ENCODE peak calls at places on chromosomes 4 and X, in nine cellular contexts. One of them, this sample, is unnamed.

GRCh38 chr4:161564230-161564834 is 599.5 kb downstream of the FSTL5 start:
- DNase-seq in iris pigment epithelial cell: peak; percentile 32
- DNase-seq in amygdala: no peak
- DNase-seq in adipocyte: peak; percentile 75
- DNase-seq in Caki2: no peak
- DNase-seq in GM06990: no peak
- DNase-seq in choroid plexus epithelial cell: peak; percentile 67
- DNase-seq in activated CD4-positive, CD25-positive, alpha-beta regulatory T cell: no peak
- DNase-seq in DMS79 treated with DMSO at 0.1 percent for 48 hours: no peak
- DNase-seq in this sample: no peak

GRCh38 chr4:86891785-86892638 is at the start of gene C4orf36:
- DNase-seq in iris pigment epithelial cell: peak; percentile 34
- DNase-seq in Caki2: peak; percentile 68
- DNase-seq in GM06990: peak; percentile 76
- DNase-seq in choroid plexus epithelial cell: no peak
- DNase-seq in DMS79 treated with DMSO at 0.1 percent for 48 hours: peak; percentile 56
- DNase-seq in amygdala: peak; percentile 66
- DNase-seq in adipocyte: peak; percentile 66
- DNase-seq in activated CD4-positive, CD25-positive, alpha-beta regulatory T cell: no peak
- DNase-seq in this sample: peak; percentile 58

GRCh38 chrX:75181721-75182120 is 25.6 kb upstream of the ABCB7 start:
- DNase-seq in activated CD4-positive, CD25-positive, alpha-beta regulatory T cell: no peak
- DNase-seq in DMS79 treated with DMSO at 0.1 percent for 48 hours: no peak
- DNase-seq in choroid plexus epithelial cell: peak; percentile 8
- DNase-seq in iris pigment epithelial cell: peak; percentile 46
- DNase-seq in GM06990: no peak
- DNase-seq in Caki2: no peak
- DNase-seq in adipocyte: peak; percentile 35
- DNase-seq in amygdala: no peak
- DNase-seq in this sample: no peak

GRCh38 chr4:156609421-156609820 is 362.2 kb downstream of the PDGFC start:
- DNase-seq in choroid plexus epithelial cell: no peak
- DNase-seq in Caki2: no peak
- DNase-seq in adipocyte: no peak
- DNase-seq in GM06990: no peak
- DNase-seq in iris pigment epithelial cell: no peak
- DNase-seq in amygdala: no peak
- DNase-seq in DMS79 treated with DMSO at 0.1 percent for 48 hours: no peak
- DNase-seq in activated CD4-positive, CD25-positive, alpha-beta regulatory T cell: no peak
- DNase-seq in this sample: no peak

GRCh38 chr4:7712021-7712420 is 227.6 kb downstream of the AFAP1 start:
- DNase-seq in choroid plexus epithelial cell: no peak
- DNase-seq in Caki2: no peak
- DNase-seq in GM06990: no peak
- DNase-seq in activated CD4-positive, CD25-positive, alpha-beta regulatory T cell: no peak
- DNase-seq in iris pigment epithelial cell: no peak
- DNase-seq in amygdala: no peak
- DNase-seq in DMS79 treated with DMSO at 0.1 percent for 48 hours: no peak
- DNase-seq in adipocyte: no peak
- DNase-seq in this sample: no peak

GRCh38 chr4:181860157-181860556 is 383.0 kb upstream of the TENM3 start:
- DNase-seq in choroid plexus epithelial cell: peak; percentile 68
- DNase-seq in GM06990: no peak
- DNase-seq in activated CD4-positive, CD25-positive, alpha-beta regulatory T cell: no peak
- DNase-seq in amygdala: no peak
- DNase-seq in iris pigment epithelial cell: peak; percentile 68
- DNase-seq in DMS79 treated with DMSO at 0.1 percent for 48 hours: no peak
- DNase-seq in Caki2: no peak
- DNase-seq in adipocyte: peak; percentile 88
- DNase-seq in this sample: no peak

GRCh38 chr4:20323991-20324390 is 72.3 kb downstream of the SLIT2 start:
- DNase-seq in activated CD4-positive, CD25-positive, alpha-beta regulatory T cell: no peak
- DNase-seq in iris pigment epithelial cell: peak; percentile 45
- DNase-seq in adipocyte: no peak
- DNase-seq in amygdala: no peak
- DNase-seq in GM06990: no peak
- DNase-seq in choroid plexus epithelial cell: no peak
- DNase-seq in Caki2: no peak
- DNase-seq in DMS79 treated with DMSO at 0.1 percent for 48 hours: no peak
- DNase-seq in this sample: no peak

GRCh38 chr4:163164591-163164990 is 2.1 kb downstream of the NAF1 start:
- DNase-seq in GM06990: no peak
- DNase-seq in iris pigment epithelial cell: peak; percentile 6
- DNase-seq in choroid plexus epithelial cell: peak; percentile 5
- DNase-seq in Caki2: no peak
- DNase-seq in adipocyte: peak; percentile 25
- DNase-seq in amygdala: no peak
- DNase-seq in DMS79 treated with DMSO at 0.1 percent for 48 hours: no peak
- DNase-seq in activated CD4-positive, CD25-positive, alpha-beta regulatory T cell: no peak
- DNase-seq in this sample: no peak

GRCh38 chrX:49192722-49193328 is 6.7 kb upstream of the PRICKLE3 start:
- DNase-seq in choroid plexus epithelial cell: peak; percentile 58
- DNase-seq in Caki2: no peak
- DNase-seq in adipocyte: peak; percentile 52
- DNase-seq in DMS79 treated with DMSO at 0.1 percent for 48 hours: no peak
- DNase-seq in amygdala: no peak
- DNase-seq in iris pigment epithelial cell: peak; percentile 47
- DNase-seq in GM06990: no peak
- DNase-seq in activated CD4-positive, CD25-positive, alpha-beta regulatory T cell: no peak
- DNase-seq in this sample: no peak

GRCh38 chrX:7706032-7706431 is 136.9 kb upstream of the VCX start:
- DNase-seq in amygdala: no peak
- DNase-seq in choroid plexus epithelial cell: peak; percentile 3
- DNase-seq in Caki2: no peak
- DNase-seq in iris pigment epithelial cell: peak; percentile 5
- DNase-seq in adipocyte: peak; percentile 27
- DNase-seq in DMS79 treated with DMSO at 0.1 percent for 48 hours: no peak
- DNase-seq in activated CD4-positive, CD25-positive, alpha-beta regulatory T cell: no peak
- DNase-seq in GM06990: no peak
- DNase-seq in this sample: no peak

This sample was measured in cerebellum.